ENCODE peak calls at places on chromosome 20, in six cellular contexts. J is suprapubic skin, V is right atrium auricular region, G is heart left ventricle, Q is A549, F is MCF 10A. I is an unnamed sample.

GRCh38 chr20:63067721-63068560 is 61.2 kb upstream of the BHLHE23 start:
- DNase-seq in V (no peak), Q (no peak), F (no peak), G (no peak), J (no peak), I (no peak)

GRCh38 chr20:53513489-53514298 is 79.9 kb downstream of the ZNF217 start:
- DNase-seq in F (no peak), G (no peak), Q (no peak), J (no peak), V (no peak), I (no peak)

GRCh38 chr20:61608275-61609085 is 356.4 kb downstream of the CDH4 start:
- DNase-seq in F (peak), Q (no peak), G (no peak), V (no peak), J (no peak), I (no peak)

GRCh38 chr20:4060054-4060795 is 44.9 kb upstream of the RNF24 start:
- DNase-seq in G (peak), F (no peak), V (peak), Q (no peak), J (peak), I (no peak)

GRCh38 chr20:59221049-59221748 is 57.6 kb downstream of the ZNF831 start:
- DNase-seq in Q (no peak), F (no peak), V (no peak), J (no peak), G (peak), I (no peak)

GRCh38 chr20:4601630-4602296 is 119.9 kb upstream of the PRND start:
- DNase-seq in Q (no peak), V (no peak), G (peak), F (peak), J (no peak), I (no peak)

GRCh38 chr20:50413088-50413500 is 97.1 kb upstream of the PTPN1 start:
- DNase-seq in Q (no peak), J (no peak), G (no peak), F (peak), V (no peak), I (no peak)

GRCh38 chr20:2332711-2333110 is 36.9 kb downstream of the TGM3 start:
- DNase-seq in J (no peak), V (no peak), F (no peak), G (no peak), Q (no peak), I (peak)

GRCh38 chr20:49583669-49584417 is 15.9 kb upstream of the PTGIS start:
- DNase-seq in F (peak), Q (peak), V (peak), G (peak), J (no peak), I (no peak)

GRCh38 chr20:41178904-41179432 is 41.6 kb downstream of the PLCG1 start:
- DNase-seq in G (peak), F (no peak), V (peak), Q (no peak), J (no peak), I (peak)

GRCh38 chr20:43388267-43389081 is 69.2 kb upstream of the SRSF6 start:
- DNase-seq in V (peak), G (peak), Q (no peak), J (no peak), F (no peak), I (no peak)

GRCh38 chr20:18743665-18744440 is 69.7 kb upstream of the SCP2D1 start:
- DNase-seq in J (no peak), G (no peak), V (no peak), F (peak), Q (no peak), I (no peak)

GRCh38 chr20:49832632-49833327 is 20.2 kb downstream of the SLC9A8 start:
- DNase-seq in V (no peak), Q (no peak), F (peak), G (no peak), J (no peak), I (no peak)

GRCh38 chr20:12047838-12048432 is 130.2 kb downstream of the BTBD3 start:
- DNase-seq in F (peak), V (no peak), G (no peak), J (no peak), Q (no peak), I (no peak)

GRCh38 chr20:6533321-6533720 is 234.2 kb upstream of the BMP2 start:
- DNase-seq in J (no peak), G (no peak), V (no peak), F (no peak), Q (no peak), I (no peak)

GRCh38 chr20:3273371-3273770 is 34.4 kb upstream of the SLC4A11 start:
- DNase-seq in V (no peak), Q (no peak), G (no peak), J (no peak), F (no peak), I (no peak)

GRCh38 chr20:18683839-18684238 is 96.0 kb downstream of the DTD1 start:
- DNase-seq in V (no peak), Q (no peak), G (no peak), F (no peak), J (no peak), I (no peak)

GRCh38 chr20:62734881-62735280 is 26.2 kb downstream of the NTSR1 start:
- DNase-seq in G (no peak), F (no peak), V (no peak), J (no peak), Q (no peak), I (no peak)

GRCh38 chr20:3077618-3078134 is 6.3 kb downstream of the OXT start:
- DNase-seq in Q (no peak), J (no peak), G (no peak), V (no peak), F (no peak), I (no peak)

GRCh38 chr20:43571310-43571709 is 12.5 kb downstream of the SGK2 start:
- DNase-seq in F (no peak), V (no peak), Q (no peak), G (no peak), J (no peak), I (no peak)

GRCh38 chr20:6692566-6693168 is 74.8 kb upstream of the BMP2 start:
- DNase-seq in Q (no peak), G (peak), J (no peak), F (no peak), V (no peak), I (no peak)

GRCh38 chr20:10696650-10697049 is 22.9 kb upstream of the JAG1 start:
- DNase-seq in G (no peak), J (no peak), Q (no peak), F (no peak), V (no peak), I (no peak)

GRCh38 chr20:63973636-63974401 is 4.1 kb upstream of the ZNF512B start:
- DNase-seq in G (peak), F (peak), J (peak), Q (peak), V (peak), I (peak)

GRCh38 chr20:44646641-44647274 is 4.7 kb downstream of the ADA start:
- DNase-seq in Q (no peak), V (no peak), J (no peak), F (peak), G (no peak), I (no peak)

GRCh38 chr20:16209826-16210365 is 363.4 kb downstream of the KIF16B start:
- DNase-seq in J (no peak), G (no peak), Q (no peak), F (no peak), V (no peak), I (no peak)

GRCh38 chr20:63547484-63548480 is at the start of gene SRMS:
- DNase-seq in Q (no peak), F (peak), G (no peak), J (no peak), V (no peak), I (no peak)

GRCh38 chr20:60372282-60372681 is 414.1 kb downstream of the CDH26 start:
- DNase-seq in F (no peak), Q (no peak), J (no peak), V (no peak), G (no peak), I (no peak)

GRCh38 chr20:10419550-10420133 is 14.4 kb downstream of the MKKS start:
- DNase-seq in V (no peak), F (peak), Q (peak), J (no peak), G (no peak), I (no peak)

GRCh38 chr20:13166006-13166405 is 55.1 kb upstream of the ISM1 start:
- DNase-seq in V (no peak), F (no peak), Q (no peak), J (no peak), G (no peak), I (no peak)

GRCh38 chr20:12199703-12200102 is 282.0 kb downstream of the BTBD3 start:
- DNase-seq in G (no peak), J (no peak), F (no peak), V (no peak), Q (no peak), I (no peak)

GRCh38 chr20:8389381-8390368 is 257.6 kb downstream of the PLCB1 start:
- DNase-seq in J (no peak), F (peak), G (no peak), Q (peak), V (no peak), I (no peak)

GRCh38 chr20:57047281-57048026 is 219.0 kb downstream of the BMP7 start:
- DNase-seq in G (no peak), J (peak), V (no peak), F (peak), Q (peak), I (no peak)
- TF ChIP-seq CTCF in G (no peak), J (no peak), V (no peak), F (no peak), Q (peak), I (peak)

GRCh38 chr20:37544386-37544785 is 16.7 kb upstream of the BLCAP start:
- DNase-seq in Q (no peak), J (no peak), F (no peak), G (no peak), V (peak), I (no peak)

GRCh38 chr20:37545516-37545915 is 17.8 kb upstream of the BLCAP start:
- DNase-seq in Q (no peak), V (no peak), G (no peak), F (no peak), J (no peak), I (no peak)

GRCh38 chr20:37542281-37542680 is 14.6 kb upstream of the BLCAP start:
- DNase-seq in G (no peak), F (no peak), J (no peak), V (no peak), Q (no peak), I (no peak)

GRCh38 chr20:37541326-37541725 is 13.7 kb upstream of the BLCAP start:
- DNase-seq in V (no peak), F (no peak), Q (no peak), G (no peak), J (peak), I (no peak)

GRCh38 chr20:37543828-37544227 is 16.2 kb upstream of the BLCAP start:
- DNase-seq in F (peak), V (peak), G (no peak), Q (peak), J (no peak), I (no peak)
- TF ChIP-seq CTCF in F (no peak), V (no peak), G (no peak), Q (peak), J (no peak), I (peak)

DNA sequence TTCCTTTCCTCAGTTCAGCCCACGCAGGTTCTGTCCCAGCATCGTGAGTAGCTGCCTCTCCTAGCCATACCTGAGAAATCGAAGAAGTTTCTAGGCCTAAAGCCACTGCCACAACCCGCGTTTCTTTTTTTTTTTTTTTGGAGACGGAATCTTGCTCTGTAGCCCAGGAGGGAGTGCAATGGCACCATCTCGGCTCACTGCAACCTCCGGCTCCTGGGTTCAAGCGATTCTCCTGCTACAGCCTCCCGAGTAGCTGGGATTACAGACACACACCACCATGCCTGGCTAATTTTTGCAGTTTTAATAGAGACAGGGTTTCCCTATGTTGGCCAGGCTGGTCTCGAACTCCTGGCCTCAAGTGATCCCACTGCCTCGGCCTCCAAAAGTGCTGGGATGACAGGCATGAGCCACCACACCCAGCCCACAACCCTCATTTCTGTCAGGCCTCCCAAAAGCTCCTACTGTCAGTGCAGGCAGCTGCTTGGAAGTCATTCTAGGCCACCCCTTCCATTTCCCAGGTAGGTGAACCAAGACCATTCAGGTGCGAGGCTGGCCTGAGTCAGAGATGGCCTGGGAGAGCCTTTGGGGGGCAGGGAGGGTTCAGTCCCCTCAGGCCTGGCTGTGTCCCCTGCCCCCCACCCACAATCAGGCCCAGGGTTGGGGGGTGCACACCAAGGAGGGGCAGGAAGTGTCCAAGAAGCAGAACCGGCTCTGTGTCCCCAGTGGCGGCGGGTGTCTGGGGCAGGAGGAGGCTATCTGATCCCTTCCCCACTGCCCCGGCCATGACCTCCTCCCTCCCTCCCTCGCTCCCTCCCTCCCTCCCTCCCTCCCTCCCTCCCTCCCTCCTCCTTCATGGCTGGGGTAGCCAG is 47.2 kb downstream of the NOL4L start:
- DNase-seq in F (no peak), G (no peak), Q (no peak), J (no peak), V (no peak), I (no peak)
- TF ChIP-seq CTCF in F (no peak), G (no peak), Q (no peak), J (no peak), V (no peak), I (no peak)

DNA sequence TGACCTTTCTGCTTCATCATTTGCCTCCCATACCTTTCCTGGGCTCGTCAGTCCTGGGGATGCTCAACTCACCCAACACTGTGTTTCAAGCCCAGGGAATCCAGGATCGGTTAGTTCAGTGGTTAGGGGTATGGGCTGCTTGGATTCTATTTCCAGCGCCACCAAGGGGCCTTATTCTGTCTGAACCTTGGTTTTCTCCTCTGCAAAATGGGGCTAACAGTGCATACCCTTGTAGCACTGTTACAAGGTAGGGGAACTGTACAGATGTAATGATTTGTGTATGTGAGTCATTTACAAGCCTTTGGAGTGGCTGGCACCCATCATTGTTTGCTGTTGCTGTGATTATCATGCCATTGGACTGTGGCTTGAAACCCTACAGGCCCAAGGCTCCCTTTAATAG is 14.5 kb upstream of the CSNK2A1 start:
- DNase-seq in G (no peak), V (no peak), J (no peak), Q (no peak), F (no peak), I (no peak)
- TF ChIP-seq CTCF in G (no peak), V (no peak), J (no peak), Q (no peak), F (no peak), I (no peak)

DNA sequence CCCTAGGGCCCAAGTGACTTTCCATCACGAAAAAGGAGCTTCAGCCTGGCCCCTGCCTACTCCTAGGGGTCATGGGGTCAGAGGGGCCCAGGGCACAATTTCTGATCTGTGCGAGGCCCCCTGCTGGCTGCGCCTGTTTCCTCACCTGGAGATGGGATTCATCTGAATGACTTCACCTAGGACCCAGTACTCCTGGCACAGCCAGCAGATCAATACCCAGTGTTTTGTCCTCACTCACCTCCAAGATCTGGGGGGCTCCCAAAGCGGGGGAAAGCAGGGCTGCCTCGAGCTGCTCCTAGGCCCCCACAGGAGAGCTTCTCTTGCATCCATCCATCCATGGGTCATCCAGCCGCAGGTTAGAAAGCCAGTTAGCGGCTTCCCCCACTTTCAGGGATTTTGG is 33.8 kb downstream of the CD40 start:
- DNase-seq in Q (peak), G (no peak), F (no peak), V (no peak), J (no peak), I (no peak)
- TF ChIP-seq CTCF in Q (peak), G (no peak), F (peak), V (peak), J (no peak), I (no peak)

DNA sequence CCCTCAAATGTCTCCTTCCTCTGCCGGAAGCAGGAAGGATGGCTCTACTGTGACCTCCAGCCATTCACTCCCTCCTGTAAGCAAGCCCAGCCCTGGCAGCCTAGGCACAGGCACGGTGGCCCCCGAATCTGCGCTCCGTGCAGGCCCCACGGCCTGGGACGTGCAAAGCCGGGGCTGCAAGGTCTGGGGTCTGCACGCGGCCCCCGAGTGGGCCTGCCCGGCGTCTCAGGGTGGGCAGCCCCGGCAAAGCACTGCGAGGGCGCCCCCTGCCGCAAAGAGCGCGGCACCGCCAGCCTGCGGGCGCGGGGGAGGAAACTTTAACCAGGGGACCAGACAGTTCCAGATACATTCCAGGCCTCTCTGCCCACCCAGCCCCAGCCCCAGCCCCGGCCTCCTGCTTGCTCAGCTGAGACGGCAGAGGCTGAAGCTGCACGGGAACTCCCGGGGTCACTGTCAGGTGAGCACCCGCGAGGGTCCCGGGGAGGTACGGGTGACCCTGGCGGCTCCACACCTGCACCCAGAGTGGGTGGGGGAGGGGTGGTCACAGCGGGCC is 98.8 kb downstream of the ASXL1 start:
- DNase-seq in V (no peak), J (no peak), Q (peak), F (no peak), G (no peak), I (peak)
- TF ChIP-seq CTCF in V (peak), J (peak), Q (peak), F (no peak), G (peak), I (peak)

GRCh38 chr20:34246126-34246626 is 5.0 kb downstream of the ASIP start:
- DNase-seq in G (no peak), J (no peak), F (no peak), V (no peak), Q (no peak), I (no peak)
- TF ChIP-seq CTCF in G (no peak), J (no peak), F (no peak), V (no peak), Q (no peak), I (no peak)

GRCh38 chr20:461254-462198 is 807 bp downstream of the TBC1D20 start:
- DNase-seq in J (peak), F (peak), G (peak), V (no peak), Q (peak), I (peak)

GRCh38 chr20:460180-460579 is 2.2 kb downstream of the TBC1D20 start:
- DNase-seq in J (no peak), G (no peak), F (no peak), Q (no peak), V (no peak), I (no peak)

GRCh38 chr20:458766-459165 is 3.6 kb downstream of the TBC1D20 start:
- DNase-seq in V (no peak), F (no peak), G (no peak), J (no peak), Q (no peak), I (no peak)

GRCh38 chr20:460707-461106 is 1.6 kb downstream of the TBC1D20 start:
- DNase-seq in Q (peak), G (no peak), F (peak), V (no peak), J (no peak), I (no peak)

GRCh38 chr20:462199-462991 is at the start of gene TBC1D20:
- DNase-seq in J (peak), Q (peak), F (peak), G (peak), V (peak), I (peak)
- TF ChIP-seq CTCF in J (no peak), Q (peak), F (no peak), G (no peak), V (no peak), I (peak)

GRCh38 chr20:48405909-48406308 is 421.9 kb downstream of the PREX1 start:
- DNase-seq in J (no peak), V (no peak), F (no peak), G (peak), Q (no peak), I (no peak)
- TF ChIP-seq CTCF in J (no peak), V (peak), F (no peak), G (no peak), Q (no peak), I (no peak)

GRCh38 chr20:25082498-25082873 is 545 bp upstream of the VSX1 start:
- DNase-seq in J (no peak), G (no peak), F (no peak), V (peak), Q (no peak), I (peak)

GRCh38 chr20:25085756-25086495 is 4.0 kb upstream of the VSX1 start:
- DNase-seq in F (no peak), V (no peak), Q (no peak), J (no peak), G (no peak), I (no peak)

GRCh38 chr20:25083141-25083772 is 1.3 kb upstream of the VSX1 start:
- DNase-seq in F (no peak), J (no peak), Q (no peak), V (no peak), G (no peak), I (peak)

GRCh38 chr20:25083773-25084615 is 2.1 kb upstream of the VSX1 start:
- DNase-seq in F (no peak), Q (no peak), G (no peak), J (no peak), V (no peak), I (peak)

GRCh38 chr20:25084616-25085187 is 2.8 kb upstream of the VSX1 start:
- DNase-seq in J (no peak), G (no peak), V (no peak), Q (peak), F (no peak), I (peak)
- TF ChIP-seq CTCF in J (no peak), G (no peak), V (no peak), Q (no peak), F (no peak), I (no peak)

I was measured in osteocyte.